ENCODE peak calls at places on chromosomes 12 and 14, in eight cellular contexts. C is H9, G is esophagus squamous epithelium, D is neuronal stem cell, L is endothelial cell of umbilical vein, K is cardiac muscle cell, V is stomach, J is astrocyte. E is an unnamed sample. For H3K4me1, the result is how much of the 10 kb centered on the place peaks cover.

GRCh38 chr12:55925371-55925770 is 2.3 kb downstream of the PYM1 start:
- DNase-seq in J (no peak), C (no peak), L (no peak), K (no peak), D (no peak), G (no peak), V (no peak), E (no peak)

GRCh38 chr12:90342081-90342480 is 612.9 kb downstream of the CCER1 start:
- DNase-seq in G (no peak), V (no peak), C (no peak), L (no peak), K (no peak), J (no peak), D (no peak), E (no peak)

GRCh38 chr12:65655074-65655493 is 169.2 kb upstream of the HMGA2 start:
- DNase-seq in C (no peak), G (no peak), D (no peak), L (peak), J (peak), K (no peak), V (no peak), E (no peak)

GRCh38 chr12:20492251-20492728 is 124.0 kb downstream of the PDE3A start:
- DNase-seq in L (peak), G (no peak), D (no peak), V (no peak), C (no peak), K (no peak), J (peak), E (no peak)

GRCh38 chr12:120067901-120068300 is 48.7 kb downstream of the RAB35 start:
- DNase-seq in L (no peak), V (no peak), D (no peak), J (no peak), C (no peak), K (no peak), G (no peak), E (no peak)

GRCh38 chr12:78684419-78684818 is 180.2 kb upstream of the SYT1 start:
- DNase-seq in C (no peak), J (no peak), L (peak), D (no peak), G (no peak), K (no peak), V (no peak), E (no peak)

GRCh38 chr14:56092761-56093160 is 25.4 kb upstream of the PELI2 start:
- DNase-seq in D (no peak), K (no peak), G (no peak), C (no peak), J (no peak), V (no peak), L (no peak), E (no peak)

GRCh38 chr12:115010324-115010995 is 326.5 kb upstream of the TBX3 start:
- DNase-seq in V (no peak), L (no peak), D (no peak), C (no peak), K (no peak), J (no peak), G (no peak), E (no peak)

GRCh38 chr14:100321473-100322137 is 1.5 kb upstream of the SLC25A47 start:
- DNase-seq in V (no peak), D (no peak), J (no peak), K (no peak), L (no peak), G (no peak), C (no peak), E (no peak)

GRCh38 chr14:98756749-98757148 is 515.2 kb downstream of the BCL11B start:
- DNase-seq in K (no peak), L (no peak), C (no peak), G (no peak), V (no peak), J (no peak), D (no peak), E (no peak)

GRCh38 chr14:77457522-77458248 is at the start of the genes AHSA1 and VIPAS39:
- DNase-seq in V (peak), J (peak), L (peak), G (peak), D (peak), C (peak), K (peak), E (peak)

GRCh38 chr12:20342111-20342510 is 26.2 kb upstream of the PDE3A start:
- DNase-seq in D (no peak), G (no peak), C (no peak), K (no peak), J (peak), L (no peak), V (no peak), E (no peak)

GRCh38 chr14:102279688-102280348 is 25.1 kb downstream of the MOK start:
- DNase-seq in K (no peak), V (no peak), D (no peak), J (peak), L (no peak), C (no peak), G (no peak), E (no peak)

GRCh38 chr12:131126662-131127173 is 173.0 kb downstream of the ADGRD1 start:
- DNase-seq in K (no peak), L (no peak), V (no peak), C (no peak), G (no peak), J (no peak), D (no peak), E (no peak)

GRCh38 chr14:91154851-91155625 is 41.2 kb downstream of the DGLUCY start:
- DNase-seq in L (peak), G (no peak), C (no peak), D (no peak), V (peak), J (peak), K (peak), E (no peak)

GRCh38 chr12:118537481-118537917 is 161.1 kb downstream of the SUDS3 start:
- DNase-seq in J (no peak), L (no peak), D (no peak), C (peak), K (peak), V (no peak), G (no peak), E (no peak)

GRCh38 chr14:43640718-43641267 is 866.3 kb downstream of the FSCB start:
- DNase-seq in G (no peak), J (no peak), K (no peak), C (no peak), V (peak), L (no peak), D (no peak), E (no peak)

GRCh38 chr14:100849432-100849831 is 23.5 kb downstream of the MEG3 start:
- DNase-seq in K (no peak), V (no peak), J (peak), C (no peak), L (no peak), D (no peak), G (no peak), E (no peak)

GRCh38 chr12:90013409-90013808 is 304.8 kb upstream of the ATP2B1 start:
- DNase-seq in D (no peak), K (no peak), G (no peak), L (no peak), C (no peak), V (no peak), J (no peak), E (no peak)

GRCh38 chr14:74593241-74593985 is 18.6 kb downstream of the LTBP2 start:
- DNase-seq in G (no peak), D (no peak), V (no peak), L (peak), K (no peak), J (no peak), C (no peak), E (no peak)

GRCh38 chr14:96090441-96091148 is 51.4 kb downstream of the C14orf132 start:
- DNase-seq in K (peak), G (no peak), V (no peak), J (peak), C (no peak), D (no peak), L (no peak), E (peak)

GRCh38 chr12:119440961-119441360 is 106.4 kb downstream of the CCDC60 start:
- DNase-seq in C (no peak), K (no peak), G (no peak), D (no peak), J (no peak), L (no peak), V (no peak), E (no peak)

GRCh38 chr14:97603201-97603600 is 806.0 kb downstream of the VRK1 start:
- DNase-seq in J (no peak), C (no peak), D (no peak), G (no peak), L (no peak), V (no peak), K (no peak), E (no peak)

GRCh38 chr12:130825771-130826150 is 13.3 kb downstream of the STX2 start:
- DNase-seq in C (no peak), L (no peak), J (no peak), V (no peak), D (no peak), K (no peak), G (no peak), E (no peak)

GRCh38 chr12:52631264-52631663 is 12.9 kb upstream of the KRT73 start:
- DNase-seq in L (no peak), J (no peak), D (no peak), V (no peak), K (no peak), G (no peak), C (peak), E (no peak)

GRCh38 chr12:130849561-130850417 is 10.7 kb upstream of the STX2 start:
- DNase-seq in C (peak), J (no peak), V (no peak), G (no peak), D (no peak), K (no peak), L (no peak), E (no peak)

GRCh38 chr12:25959069-25959961 is 833 bp downstream of the RASSF8 start:
- DNase-seq in L (peak), J (peak), V (peak), D (no peak), G (no peak), K (peak), C (peak), E (no peak)

GRCh38 chr12:12495536-12495935 is 67.1 kb downstream of the DUSP16 start:
- DNase-seq in D (no peak), K (no peak), G (no peak), L (no peak), J (peak), V (no peak), C (no peak), E (no peak)

GRCh38 chr14:76091036-76091435 is 60.7 kb upstream of the GPATCH2L start:
- DNase-seq in D (no peak), L (peak), C (no peak), V (no peak), G (no peak), J (no peak), K (no peak), E (peak)

GRCh38 chr14:65290830-65291229 is 121.7 kb upstream of the FUT8 start:
- DNase-seq in V (no peak), K (no peak), D (no peak), G (no peak), L (peak), C (no peak), J (peak), E (no peak)
- H3K4me1 ChIP-seq in V (under half), K (under half), D (under half), G (under half), L (under half), C (under half), J (under half), E (under half)

GRCh38 chr14:58770501-58770982 is 132.8 kb downstream of the DACT1 start:
- DNase-seq in K (no peak), C (no peak), J (no peak), G (no peak), D (no peak), L (no peak), V (no peak), E (no peak)
- H3K4me1 ChIP-seq in K (half or more), C (under half), J (under half), G (under half), D (under half), L (under half), V (under half), E (under half)

DNA sequence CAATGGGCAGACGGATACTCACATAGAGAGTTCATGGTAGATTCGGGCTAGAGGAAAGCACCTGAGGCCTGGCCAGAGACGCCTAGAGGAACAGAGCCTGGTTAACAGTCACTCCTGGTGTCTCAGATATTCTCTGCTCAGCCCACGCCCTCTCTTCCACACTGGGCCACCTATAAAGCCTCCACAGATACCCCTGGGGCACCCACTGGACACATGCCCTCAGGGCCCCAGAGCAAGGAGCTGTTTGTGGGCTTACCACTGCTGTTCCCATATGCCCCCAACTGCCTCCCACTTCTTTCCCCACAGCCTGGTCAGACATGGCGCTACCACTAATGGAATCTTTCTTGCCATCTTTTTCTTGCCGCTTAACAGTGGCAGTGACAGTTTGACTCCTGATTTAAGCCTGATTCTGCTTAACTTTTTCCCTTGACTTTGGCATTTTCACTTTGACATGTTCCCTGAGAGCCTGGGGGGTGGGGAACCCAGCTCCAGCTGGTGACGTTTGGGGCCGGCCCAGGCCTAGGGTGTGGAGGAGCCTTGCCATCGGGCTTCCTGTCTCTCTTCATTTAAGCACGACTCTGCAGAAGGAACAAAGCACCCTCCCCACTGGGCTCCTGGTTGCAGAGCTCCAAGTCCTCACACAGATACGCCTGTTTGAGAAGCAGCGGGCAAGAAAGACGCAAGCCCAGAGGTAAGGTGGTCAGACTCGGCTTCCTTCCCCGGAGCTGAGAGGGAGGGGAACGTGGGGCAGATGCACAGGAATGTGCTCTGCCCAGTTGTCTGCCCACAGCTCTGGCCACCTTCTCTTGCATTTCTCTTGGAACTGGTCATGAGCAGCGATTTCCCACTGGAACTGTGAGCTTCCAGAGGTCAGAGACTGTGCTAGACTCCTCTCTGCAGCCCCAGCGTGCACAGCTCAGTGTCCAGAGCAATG is at the start of gene CD4:
- DNase-seq in V (no peak), G (no peak), L (no peak), J (no peak), D (no peak), C (peak), K (no peak), E (no peak)
- H3K4me1 ChIP-seq in V (under half), G (under half), L (under half), J (under half), D (under half), C (under half), K (under half), E (under half)

DNA sequence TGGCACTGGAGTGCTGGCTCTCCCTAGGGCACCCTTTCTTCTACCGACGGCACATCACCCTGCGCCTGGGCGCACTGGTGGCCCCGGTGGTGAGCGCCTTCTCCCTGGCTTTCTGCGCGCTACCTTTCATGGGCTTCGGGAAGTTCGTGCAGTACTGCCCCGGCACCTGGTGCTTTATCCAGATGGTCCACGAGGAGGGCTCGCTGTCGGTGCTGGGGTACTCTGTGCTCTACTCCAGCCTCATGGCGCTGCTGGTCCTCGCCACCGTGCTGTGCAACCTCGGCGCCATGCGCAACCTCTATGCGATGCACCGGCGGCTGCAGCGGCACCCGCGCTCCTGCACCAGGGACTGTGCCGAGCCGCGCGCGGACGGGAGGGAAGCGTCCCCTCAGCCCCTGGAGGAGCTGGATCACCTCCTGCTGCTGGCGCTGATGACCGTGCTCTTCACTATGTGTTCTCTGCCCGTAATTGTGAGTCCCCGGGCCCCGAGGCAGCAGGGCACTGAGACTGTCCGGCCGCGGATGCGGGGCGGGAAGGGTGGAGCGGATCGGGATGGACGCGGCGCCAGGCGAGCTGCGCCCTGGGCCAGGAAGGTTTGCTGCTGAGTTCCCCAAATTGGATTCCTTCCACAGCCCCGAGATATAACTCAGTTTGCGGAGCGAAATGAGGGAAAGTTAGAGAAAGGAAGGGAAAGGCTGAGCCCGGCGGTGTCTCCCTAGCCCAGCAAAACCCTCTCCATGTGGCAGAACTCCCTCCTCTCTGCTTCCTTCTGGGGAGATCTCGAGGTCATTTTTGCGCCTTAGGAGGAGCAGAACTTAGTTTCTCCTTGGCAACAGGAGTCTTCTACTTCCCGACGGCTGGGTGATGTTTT is 928 bp downstream of the PTGDR start:
- DNase-seq in V (no peak), K (peak), C (peak), J (peak), G (no peak), L (no peak), D (peak), E (no peak)
- H3K4me1 ChIP-seq in V (under half), K (under half), C (under half), J (under half), G (under half), L (under half), D (under half), E (under half)

GRCh38 chr14:103710771-103711392 is 4.4 kb downstream of the XRCC3 start:
- DNase-seq in J (no peak), K (no peak), L (no peak), V (no peak), C (no peak), D (no peak), G (no peak), E (no peak)
- H3K4me1 ChIP-seq in J (under half), K (under half), L (under half), V (under half), C (under half), D (under half), G (half or more), E (under half)

DNA sequence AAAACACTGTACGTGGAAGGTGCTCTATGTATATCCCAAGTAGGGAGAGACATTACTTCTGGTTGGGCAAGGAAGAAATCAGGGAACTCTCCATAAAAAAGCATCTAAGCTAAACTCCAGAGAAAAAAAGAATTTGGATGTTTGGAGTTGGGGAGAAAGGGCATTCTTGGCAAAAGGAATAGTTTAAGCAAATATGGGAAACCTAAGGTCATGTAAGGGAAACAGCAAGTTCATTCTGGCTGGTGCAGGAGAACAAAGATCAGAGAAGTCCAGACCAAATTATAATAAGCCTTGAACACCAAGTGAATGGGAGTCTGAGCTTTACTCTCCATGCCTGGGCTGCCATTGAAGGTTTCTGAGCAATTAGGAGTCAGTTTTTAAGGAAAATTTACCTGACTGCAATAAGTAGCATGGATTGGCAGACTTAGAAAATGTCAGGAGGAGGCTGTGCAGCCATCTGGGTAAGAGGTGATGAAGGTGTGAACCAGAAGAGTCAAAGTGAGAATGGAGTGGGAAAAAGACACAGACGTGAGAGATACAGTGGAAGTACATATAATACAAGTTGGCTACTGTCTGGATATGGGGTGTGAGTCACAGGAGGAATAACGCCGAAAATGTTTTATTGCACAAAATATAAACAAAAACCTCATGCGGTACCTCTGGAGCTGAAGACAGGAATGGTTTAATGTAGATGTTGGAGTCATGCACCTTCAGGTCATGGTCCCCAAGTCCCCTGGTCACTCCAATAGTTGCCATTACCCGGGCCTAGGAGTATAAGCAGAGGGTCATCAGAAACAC is 222.6 kb downstream of the MON2 start:
- DNase-seq in V (no peak), K (no peak), J (peak), L (no peak), D (no peak), G (no peak), C (no peak), E (no peak)
- H3K4me1 ChIP-seq in V (under half), K (under half), J (under half), L (under half), D (under half), G (under half), C (under half), E (under half)

DNA sequence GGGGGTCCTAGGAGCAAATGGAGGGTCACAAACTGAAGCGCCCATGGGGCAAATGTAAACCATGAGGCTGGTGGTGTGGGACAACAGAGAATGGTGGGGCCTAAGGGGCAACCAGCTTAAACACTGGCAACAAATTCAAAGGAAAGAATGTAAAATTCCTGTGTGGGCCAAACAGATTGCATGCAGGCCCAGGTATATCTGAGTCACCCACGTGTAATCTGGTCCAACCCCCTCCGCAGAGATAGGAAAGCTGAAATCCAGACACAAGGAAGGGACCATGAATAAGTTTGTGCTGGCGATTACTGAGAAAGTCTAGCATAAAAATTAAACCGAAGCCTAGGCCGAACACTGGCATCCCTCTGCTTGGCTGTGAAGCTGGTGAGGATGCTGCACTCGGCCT is 71.6 kb downstream of the ITPK1 start:
- DNase-seq in L (no peak), G (no peak), K (no peak), C (no peak), D (no peak), V (peak), J (no peak), E (no peak)
- H3K4me1 ChIP-seq in L (under half), G (half or more), K (half or more), C (under half), D (under half), V (half or more), J (under half), E (half or more)